ENCODE peak calls at places on chromosomes 5 and 9, in five cellular contexts. C, Q, M, O and S are unnamed samples.

GRCh38 chr5:173477320-173478055 is 139.0 kb downstream of the BOD1 start:
- DNase-seq in O (no peak), Q (no peak), C (no peak), M (no peak), S (peak)

GRCh38 chr5:108521841-108522506 is 140.1 kb upstream of the FBXL17 start:
- DNase-seq in O (no peak), Q (no peak), C (peak), M (peak), S (peak)

GRCh38 chr9:107431461-107431860 is 58.1 kb downstream of the KLF4 start:
- DNase-seq in Q (no peak), C (no peak), O (no peak), M (no peak), S (no peak)

GRCh38 chr9:20805766-20806165 is 121.7 kb downstream of the FOCAD start:
- DNase-seq in O (no peak), Q (no peak), M (no peak), C (no peak), S (no peak)

GRCh38 chr9:84773023-84773422 is 103.5 kb downstream of the NTRK2 start:
- DNase-seq in M (no peak), O (no peak), C (no peak), Q (no peak), S (peak)

GRCh38 chr9:96420468-96421219 is 2.5 kb upstream of the ZNF367 start:
- DNase-seq in M (peak), Q (no peak), C (no peak), O (no peak), S (peak)

GRCh38 chr9:18473551-18474279 is at the start of gene ADAMTSL1:
- DNase-seq in Q (no peak), O (peak), C (peak), M (peak), S (peak)

GRCh38 chr5:96004754-96005153 is 43.1 kb upstream of the ELL2 start:
- DNase-seq in Q (no peak), C (no peak), M (no peak), O (no peak), S (peak)

GRCh38 chr5:154793599-154794524 is 38.7 kb downstream of the LARP1 start:
- DNase-seq in Q (no peak), C (no peak), M (peak), O (no peak), S (peak)

GRCh38 chr9:131323629-131324028 is 34.1 kb downstream of the PLPP7 start:
- DNase-seq in M (no peak), O (no peak), C (no peak), Q (no peak), S (no peak)

GRCh38 chr5:152066760-152067159 is 142.1 kb upstream of the GLRA1 start:
- DNase-seq in M (no peak), Q (no peak), C (no peak), O (no peak), S (no peak)

GRCh38 chr5:109028608-109029299 is 281.1 kb downstream of the FER start:
- DNase-seq in C (no peak), Q (no peak), M (no peak), O (no peak), S (no peak)

GRCh38 chr5:56481147-56481997 is 248.2 kb upstream of the ANKRD55 start:
- DNase-seq in C (peak), O (peak), Q (no peak), M (no peak), S (peak)

GRCh38 chr9:123883634-123884033 is 46.3 kb downstream of the DENND1A start:
- DNase-seq in M (no peak), C (no peak), Q (no peak), O (no peak), S (peak)

GRCh38 chr5:62475072-62475471 is 62.5 kb downstream of the IPO11 start:
- DNase-seq in C (no peak), M (peak), O (no peak), Q (no peak), S (peak)

GRCh38 chr9:70587143-70587710 is 172.8 kb upstream of the KLF9 start:
- DNase-seq in C (no peak), Q (no peak), M (peak), O (no peak), S (peak)

GRCh38 chr9:31321256-31321655 is 1063.2 kb upstream of the ACO1 start:
- DNase-seq in O (no peak), M (no peak), Q (no peak), C (no peak), S (no peak)

GRCh38 chr5:43332401-43332800 is 19.2 kb upstream of the HMGCS1 start:
- DNase-seq in C (no peak), Q (no peak), M (no peak), O (no peak), S (no peak)

GRCh38 chr9:120014751-120015235 is 565.2 kb downstream of the CDK5RAP2 start:
- DNase-seq in O (no peak), M (no peak), C (no peak), Q (no peak), S (no peak)

GRCh38 chr5:179620703-179621350 is 2.6 kb downstream of the HNRNPH1 start:
- DNase-seq in C (no peak), M (peak), Q (no peak), O (no peak), S (peak)

GRCh38 chr9:77521091-77521490 is 127.0 kb downstream of the GNA14 start:
- DNase-seq in M (no peak), O (no peak), C (no peak), Q (no peak), S (peak)

GRCh38 chr5:149328177-149328576 is 17.1 kb upstream of the GRPEL2 start:
- DNase-seq in C (no peak), O (no peak), M (no peak), Q (no peak), S (no peak)

GRCh38 chr9:121404906-121405305 is 34.9 kb upstream of the STOM start:
- DNase-seq in M (no peak), Q (no peak), O (no peak), C (no peak), S (no peak)

GRCh38 chr5:146441896-146442295 is 5.2 kb upstream of the TCERG1 start:
- DNase-seq in M (no peak), O (no peak), Q (no peak), C (no peak), S (no peak)

GRCh38 chr9:118693645-118694044 is 675.6 kb downstream of the BRINP1 start:
- DNase-seq in O (no peak), M (peak), Q (no peak), C (no peak), S (no peak)

GRCh38 chr5:318341-318897 is 3.1 kb upstream of the AHRR start:
- DNase-seq in C (no peak), M (peak), O (no peak), Q (no peak), S (no peak)

GRCh38 chr5:180313677-180314076 is 21.8 kb upstream of the MAPK9 start:
- DNase-seq in C (no peak), Q (peak), M (no peak), O (no peak), S (no peak)

GRCh38 chr5:166074839-166075481 is 2216.5 kb upstream of the WWC1 start:
- DNase-seq in Q (no peak), C (no peak), O (no peak), M (no peak), S (no peak)

GRCh38 chr9:75039006-75039405 is 10.9 kb upstream of the CARNMT1 start:
- DNase-seq in O (no peak), Q (no peak), C (no peak), M (peak), S (peak)

GRCh38 chr9:98404157-98404695 is 148.8 kb upstream of the TBC1D2 start:
- DNase-seq in O (no peak), Q (no peak), C (no peak), M (no peak), S (no peak)

GRCh38 chr5:3186711-3187450 is 408.8 kb upstream of the IRX1 start:
- DNase-seq in M (no peak), Q (no peak), C (no peak), O (no peak), S (no peak)

GRCh38 chr5:68344447-68345111 is 129.0 kb downstream of the PIK3R1 start:
- DNase-seq in C (no peak), O (no peak), M (peak), Q (no peak), S (peak)